ENCODE peak calls at places on chromosome 16, in six cellular contexts. J, P, T, I, R and F are unnamed samples. For H3K27me3, the result is how much of the 10 kb centered on the place peaks cover.

GRCh38 chr16:13238182-13238581 is 336.8 kb downstream of the SHISA9 start:
- DNase-seq in R (no peak), J (no peak), T (no peak), P (no peak), I (peak), F (no peak)

GRCh38 chr16:56606688-56607618 is 1.4 kb upstream of the MT2A start:
- DNase-seq in I (peak), R (no peak), T (no peak), J (peak), P (no peak), F (no peak)

GRCh38 chr16:85759631-85760419 is 8.9 kb upstream of the C16orf74 start:
- DNase-seq in J (no peak), R (peak), I (no peak), T (peak), P (no peak), F (no peak)

GRCh38 chr16:75340715-75341500 is 89.5 kb upstream of the BCAR1 start:
- DNase-seq in P (no peak), J (no peak), I (no peak), R (no peak), T (no peak), F (peak)

GRCh38 chr16:8962393-8963009 is 1.2 kb downstream of the USP7 start:
- DNase-seq in J (no peak), I (no peak), P (no peak), R (no peak), T (peak), F (no peak)

GRCh38 chr16:78962457-78962929 is 638.0 kb downstream of the MAF start:
- DNase-seq in P (peak), I (no peak), T (no peak), R (no peak), J (no peak), F (no peak)

GRCh38 chr16:56864910-56865309 is at the start of gene SLC12A3:
- DNase-seq in I (no peak), T (no peak), R (no peak), J (no peak), P (no peak), F (no peak)

GRCh38 chr16:51034481-51035109 is 116.5 kb downstream of the SALL1 start:
- DNase-seq in P (no peak), R (no peak), I (no peak), T (no peak), J (no peak), F (no peak)

GRCh38 chr16:75130150-75130771 is 13.7 kb upstream of the LDHD start:
- DNase-seq in P (no peak), J (no peak), I (peak), R (no peak), T (no peak), F (no peak)

GRCh38 chr16:24539850-24540484 is 601 bp downstream of the RBBP6 start:
- DNase-seq in J (no peak), R (no peak), T (peak), P (no peak), I (no peak), F (no peak)

GRCh38 chr16:69465083-69465721 is 40.8 kb downstream of the CYB5B start:
- DNase-seq in T (no peak), I (peak), P (peak), R (no peak), J (no peak), F (no peak)

GRCh38 chr16:12449795-12450194 is 353.9 kb downstream of the CPPED1 start:
- DNase-seq in T (no peak), P (no peak), J (no peak), I (no peak), R (no peak), F (no peak)

GRCh38 chr16:55411231-55411630 is 67.8 kb upstream of the MMP2 start:
- DNase-seq in J (no peak), P (no peak), R (no peak), T (no peak), I (no peak), F (no peak)

GRCh38 chr16:64898159-64898558 is 223.7 kb downstream of the CDH11 start:
- DNase-seq in R (no peak), P (no peak), T (no peak), J (no peak), I (no peak), F (no peak)

GRCh38 chr16:21663889-21664647 is at the start of gene OTOA:
- DNase-seq in P (no peak), R (peak), T (no peak), I (no peak), J (no peak), F (no peak)

GRCh38 chr16:70634861-70635260 is 11.5 kb upstream of the IL34 start:
- DNase-seq in P (no peak), J (no peak), I (no peak), R (no peak), T (no peak), F (no peak)

GRCh38 chr16:9499921-9500593 is 408.6 kb downstream of the HAPSTR1 start:
- DNase-seq in R (peak), P (no peak), J (no peak), T (no peak), I (no peak), F (peak)

GRCh38 chr16:57555831-57556230 is 13.4 kb downstream of the ADGRG5 start:
- DNase-seq in J (no peak), R (no peak), T (no peak), I (no peak), P (no peak), F (no peak)

GRCh38 chr16:53504161-53504663 is 1.2 kb upstream of the AKTIP start:
- DNase-seq in R (no peak), T (no peak), P (no peak), J (no peak), I (no peak), F (no peak)

GRCh38 chr16:78523212-78523995 is 423.9 kb downstream of the WWOX start:
- DNase-seq in R (no peak), J (no peak), T (no peak), I (no peak), P (no peak), F (no peak)

GRCh38 chr16:56269824-56270684 is 78.8 kb downstream of the GNAO1 start:
- DNase-seq in J (no peak), T (peak), I (peak), R (no peak), P (no peak), F (peak)

GRCh38 chr16:57694556-57695377 is at the start of gene DRC7:
- DNase-seq in T (peak), R (peak), J (peak), P (no peak), I (peak), F (peak)

GRCh38 chr16:9081183-9081582 is 10.3 kb upstream of the HAPSTR1 start:
- DNase-seq in R (no peak), J (no peak), P (no peak), I (no peak), T (no peak), F (no peak)

GRCh38 chr16:88067530-88068411 is 116.5 kb downstream of the BANP start:
- DNase-seq in R (no peak), J (no peak), P (no peak), T (no peak), I (no peak), F (no peak)

GRCh38 chr16:27695161-27695560 is 145.2 kb downstream of the KATNIP start:
- DNase-seq in J (no peak), I (no peak), R (no peak), T (no peak), P (no peak), F (no peak)
- TF ChIP-seq ZNF274 in J (no peak), I (no peak), R (no peak), T (no peak), P (no peak), F (no peak)

DNA sequence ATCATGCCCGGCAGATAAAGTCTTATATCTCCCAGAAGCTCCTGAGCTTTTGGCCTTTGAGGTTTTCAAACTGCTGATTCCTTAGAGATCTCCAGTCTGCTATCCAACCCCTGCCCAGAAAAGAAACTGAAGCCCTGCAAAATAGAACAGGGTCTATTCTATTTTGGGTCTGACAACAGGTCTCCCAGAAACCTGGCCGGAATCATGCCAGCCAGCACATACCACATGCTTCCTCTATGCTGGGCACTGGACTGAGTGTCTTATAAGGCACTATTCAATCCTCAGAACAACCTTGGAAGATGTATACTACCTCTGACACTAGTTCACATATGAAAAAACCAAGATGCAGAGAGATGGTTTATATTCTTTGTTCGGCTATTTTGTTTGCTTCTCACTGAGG is 21.3 kb upstream of the GFOD2 start:
- DNase-seq in T (no peak), P (no peak), J (no peak), I (no peak), R (no peak), F (no peak)
- H3K27me3 ChIP-seq in T (under half), P (under half), J (under half), I (under half), R (under half), F (under half)

DNA sequence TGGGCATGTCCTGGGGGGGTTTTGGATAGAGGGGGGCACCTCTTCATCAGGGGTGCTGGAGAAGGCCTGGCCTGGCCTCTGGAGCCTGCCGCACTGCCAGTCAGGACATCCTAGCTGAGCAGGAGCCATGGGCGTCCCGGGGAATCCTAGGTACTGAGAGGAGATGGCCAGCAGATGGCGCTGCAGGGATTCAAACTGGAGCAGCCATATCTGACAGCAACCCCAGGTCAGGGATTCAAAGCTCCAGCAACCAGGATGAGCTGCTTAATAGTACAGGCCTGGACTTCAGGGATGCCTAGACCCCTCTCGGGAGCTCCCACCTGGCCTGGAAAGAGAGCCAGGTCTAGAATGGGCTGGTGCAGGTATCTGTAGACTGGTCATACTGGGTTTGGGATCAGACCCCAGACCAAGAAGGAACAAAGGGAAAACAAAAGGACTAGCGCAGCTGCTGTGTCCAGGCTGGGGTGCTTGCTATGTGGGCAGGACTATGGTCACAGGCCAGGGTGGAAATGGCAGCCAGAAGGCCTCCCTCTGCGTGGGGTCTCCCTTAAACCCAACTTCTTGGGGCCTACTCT is 306.9 kb upstream of the RBFOX1 start:
- DNase-seq in T (peak), R (peak), I (peak), J (no peak), P (no peak), F (peak)
- TF ChIP-seq ZNF274 in T (no peak), R (no peak), I (no peak), J (no peak), P (no peak), F (no peak)

GRCh38 chr16:1102333-1102700 is 6.3 kb upstream of the C1QTNF8 start:
- DNase-seq in R (no peak), T (no peak), J (no peak), I (no peak), P (no peak), F (no peak)

GRCh38 chr16:1100084-1100800 is 4.2 kb upstream of the C1QTNF8 start:
- DNase-seq in R (no peak), P (no peak), T (no peak), J (no peak), I (no peak), F (no peak)

GRCh38 chr16:1101573-1102332 is 5.7 kb upstream of the C1QTNF8 start:
- DNase-seq in I (no peak), T (no peak), J (no peak), R (no peak), P (no peak), F (no peak)

GRCh38 chr16:1099224-1100083 is 3.4 kb upstream of the C1QTNF8 start:
- DNase-seq in P (no peak), T (no peak), R (no peak), J (no peak), I (no peak), F (no peak)

DNA sequence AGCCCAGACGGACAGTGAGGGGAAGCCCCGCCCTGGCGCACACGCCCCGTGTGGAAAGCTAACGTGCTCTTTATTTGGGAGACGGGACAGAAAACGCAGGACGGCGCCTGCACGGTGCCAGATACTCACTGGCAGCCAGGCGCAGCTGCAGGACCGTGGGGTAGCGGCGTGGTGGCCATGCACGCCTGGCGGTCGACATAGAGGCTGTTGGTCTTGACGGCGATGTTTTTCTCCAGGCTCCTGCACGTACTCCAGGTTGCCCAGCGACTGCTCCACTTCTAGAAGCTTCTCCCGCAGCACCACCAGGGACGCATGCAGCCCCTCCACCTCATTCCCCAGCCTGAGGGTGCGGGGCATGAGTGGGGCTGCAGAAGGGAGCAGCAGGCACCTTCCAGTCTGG is 5.1 kb upstream of the C1QTNF8 start:
- DNase-seq in P (no peak), I (no peak), J (no peak), T (no peak), R (no peak), F (no peak)
- H3K27me3 ChIP-seq in P (under half), I (half or more), J (under half), T (half or more), R (under half), F (under half)

GRCh38 chr16:31128711-31129567 is 6.6 kb downstream of the PRSS8 start:
- DNase-seq in I (no peak), J (no peak), T (peak), R (no peak), P (no peak), F (no peak)
- TF ChIP-seq ZNF274 in I (no peak), J (no peak), T (no peak), R (no peak), P (no peak), F (no peak)

DNA sequence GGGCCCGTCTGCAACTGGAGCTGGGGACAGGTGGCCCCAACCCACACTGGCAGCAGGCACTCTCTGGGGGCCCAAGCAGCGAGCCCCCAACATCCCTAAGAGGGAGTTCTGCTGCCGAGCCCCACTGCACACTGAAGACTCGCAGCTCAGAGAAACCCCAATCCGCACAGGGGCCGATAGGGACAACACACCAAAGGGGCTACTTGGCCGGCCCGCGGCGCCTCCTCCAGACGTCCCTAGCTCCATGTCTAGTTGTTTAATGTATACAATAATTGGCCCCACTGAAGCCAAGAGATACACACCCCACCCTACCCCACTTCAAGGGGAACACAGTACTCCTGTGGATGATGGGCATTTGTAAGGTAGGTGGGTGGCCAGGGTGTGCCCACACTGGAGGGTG is 62.7 kb downstream of the ZNF423 start:
- DNase-seq in R (no peak), I (no peak), T (no peak), P (no peak), J (no peak), F (no peak)
- H3K27me3 ChIP-seq in R (under half), I (under half), T (under half), P (under half), J (under half), F (under half)

DNA sequence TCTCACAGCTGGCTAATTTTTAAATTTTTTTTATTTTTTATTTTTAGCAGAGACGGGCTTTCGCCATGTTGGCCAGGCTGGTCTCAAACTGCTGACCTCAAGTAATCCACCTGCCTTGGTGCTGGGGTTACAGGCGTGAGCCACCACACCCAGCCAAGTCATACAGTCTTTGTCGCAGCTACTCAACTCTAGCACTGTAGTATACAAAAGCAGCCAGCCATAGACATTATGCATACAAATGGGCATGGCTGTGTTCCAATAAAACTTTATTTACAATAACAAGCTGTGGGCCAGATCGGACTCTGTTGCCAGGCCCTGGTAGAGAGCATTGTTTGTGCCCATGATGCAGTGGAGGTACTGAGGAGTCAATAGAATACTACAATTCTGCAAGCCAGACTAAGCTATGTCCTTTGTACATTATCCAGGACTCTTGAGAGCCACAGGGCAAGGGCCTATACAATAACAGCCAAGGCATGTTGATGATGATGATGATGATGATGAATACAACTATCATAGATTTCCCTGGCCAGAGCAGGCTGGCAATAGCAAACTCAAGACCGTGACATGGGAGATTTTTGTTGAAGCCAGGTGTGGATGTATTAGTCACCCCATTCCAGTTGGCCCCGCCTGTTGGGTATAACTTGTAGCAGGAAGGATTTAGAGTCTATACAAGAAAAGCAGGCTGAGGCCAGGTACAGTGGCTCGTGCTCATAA is 101.8 kb downstream of the MYH11 start:
- DNase-seq in P (no peak), T (no peak), I (no peak), R (no peak), J (no peak), F (no peak)
- TF ChIP-seq ZNF274 in P (no peak), T (no peak), I (no peak), R (no peak), J (no peak), F (no peak)

GRCh38 chr16:22962905-22963304 is 148.9 kb downstream of the HS3ST2 start:
- DNase-seq in T (no peak), P (no peak), J (no peak), R (peak), I (no peak), F (peak)
- H3K27me3 ChIP-seq in T (under half), P (under half), J (half or more), R (under half), I (under half), F (under half)